ENCODE peak calls at places on chromosomes 12 and 14, in nine cellular contexts. I is M059J, S is cardiac fibroblast, D is HS-5, R is GM12891, K is ELR, W is left ventricle myocardium superior, P is PC-9, Q is SK-MEL-5. Y is an unnamed sample.

GRCh38 chr12:26226119-26226518 is 30.7 kb downstream of the SSPN start:
- DNase-seq in I (no peak), S (no peak), D (no peak), R (no peak), K (no peak), W (no peak), P (no peak), Q (no peak), Y (no peak)

GRCh38 chr12:18323159-18323558 is 61.8 kb downstream of the PIK3C2G start:
- DNase-seq in I (peak), S (peak), D (peak), R (no peak), K (peak), W (no peak), P (no peak), Q (no peak), Y (no peak)

GRCh38 chr12:112782921-112783320 is 8.6 kb upstream of the RPH3A start:
- DNase-seq in I (no peak), S (no peak), D (no peak), R (no peak), K (no peak), W (no peak), P (no peak), Q (no peak), Y (no peak)

GRCh38 chr14:61470261-61470953 is 149.0 kb downstream of the PRKCH start:
- DNase-seq in I (peak), S (peak), D (peak), R (no peak), K (peak), W (peak), P (no peak), Q (peak), Y (no peak)

GRCh38 chr12:33596061-33596460 is 156.4 kb upstream of the SYT10 start:
- DNase-seq in I (peak), S (peak), D (no peak), R (no peak), K (no peak), W (no peak), P (no peak), Q (no peak), Y (no peak)

GRCh38 chr12:77324763-77325468 is 259.5 kb upstream of the E2F7 start:
- DNase-seq in I (peak), S (peak), D (no peak), R (peak), K (peak), W (peak), P (peak), Q (peak), Y (peak)

GRCh38 chr12:123897221-123897620 is 75.4 kb downstream of the CCDC92 start:
- DNase-seq in I (peak), S (peak), D (peak), R (no peak), K (peak), W (no peak), P (no peak), Q (no peak), Y (no peak)

GRCh38 chr12:44835641-44836379 is 40.3 kb downstream of the NELL2 start:
- DNase-seq in I (no peak), S (no peak), D (no peak), R (no peak), K (no peak), W (no peak), P (no peak), Q (peak), Y (no peak)

GRCh38 chr12:80242341-80242740 is 143.0 kb downstream of the OTOGL start:
- DNase-seq in I (no peak), S (no peak), D (no peak), R (no peak), K (peak), W (no peak), P (no peak), Q (no peak), Y (no peak)

GRCh38 chr14:65281991-65282908 is 130.3 kb upstream of the FUT8 start:
- DNase-seq in I (peak), S (peak), D (no peak), R (peak), K (peak), W (no peak), P (peak), Q (no peak), Y (no peak)

GRCh38 chr14:96626916-96627315 is 124.7 kb downstream of the PAPOLA start:
- DNase-seq in I (no peak), S (no peak), D (no peak), R (no peak), K (no peak), W (no peak), P (no peak), Q (no peak), Y (no peak)

GRCh38 chr12:52776913-52777395 is at the start of gene KRT76:
- DNase-seq in I (no peak), S (no peak), D (no peak), R (no peak), K (no peak), W (no peak), P (no peak), Q (no peak), Y (no peak)

GRCh38 chr14:26157517-26157916 is 440.3 kb downstream of the NOVA1 start:
- DNase-seq in I (no peak), S (no peak), D (no peak), R (no peak), K (no peak), W (no peak), P (no peak), Q (no peak), Y (no peak)

GRCh38 chr12:78385541-78385940 is 479.0 kb upstream of the SYT1 start:
- DNase-seq in I (peak), S (no peak), D (no peak), R (no peak), K (peak), W (no peak), P (no peak), Q (no peak), Y (no peak)

GRCh38 chr12:99029502-99030271 is 384.6 kb downstream of the APAF1 start:
- DNase-seq in I (no peak), S (no peak), D (no peak), R (no peak), K (no peak), W (no peak), P (no peak), Q (no peak), Y (no peak)